ENCODE peak calls at places on chromosome 21, in four cellular contexts. E, Y, U and W are unnamed samples.

GRCh38 chr21:38925923-38926322 is 120.2 kb downstream of the ETS2 start:
- DNase-seq in E (peak; percentile 89), Y (peak; percentile 58), U (peak; percentile 39), W (no peak)

GRCh38 chr21:27885296-27885711 is 918.4 kb upstream of the ADAMTS5 start:
- DNase-seq in E (no peak), Y (no peak), U (no peak), W (no peak)

GRCh38 chr21:27320868-27321267 is 354.0 kb upstream of the ADAMTS5 start:
- DNase-seq in E (no peak), Y (no peak), U (no peak), W (no peak)

GRCh38 chr21:27805696-27806095 is 838.8 kb upstream of the ADAMTS5 start:
- DNase-seq in E (no peak), Y (no peak), U (no peak), W (peak; percentile 41)

GRCh38 chr21:44901391-44902074 is 19.2 kb downstream of the ITGB2 start:
- DNase-seq in E (no peak), Y (no peak), U (no peak), W (no peak)

GRCh38 chr21:33011462-33011861 is 14.3 kb upstream of the OLIG2 start:
- DNase-seq in E (peak; percentile 75), Y (no peak), U (no peak), W (no peak)

GRCh38 chr21:19767546-19767945 is 1230.7 kb upstream of the NCAM2 start:
- DNase-seq in E (no peak), Y (no peak), U (no peak), W (no peak)

GRCh38 chr21:16084776-16085364 is 355.1 kb downstream of the USP25 start:
- DNase-seq in E (peak; percentile 70), Y (peak; percentile 46), U (peak; percentile 63), W (peak; percentile 93)

GRCh38 chr21:15352009-15352408 is 287.2 kb upstream of the NRIP1 start:
- DNase-seq in E (no peak), Y (no peak), U (no peak), W (no peak)

GRCh38 chr21:36976228-36976627 is 9.8 kb upstream of the HLCS start:
- DNase-seq in E (no peak), Y (no peak), U (no peak), W (no peak)

GRCh38 chr21:36981977-36982700 is 15.7 kb upstream of the HLCS start:
- DNase-seq in E (no peak), Y (no peak), U (no peak), W (no peak)

GRCh38 chr21:36976882-36977651 is 10.6 kb upstream of the HLCS start:
- DNase-seq in E (peak; percentile 75), Y (no peak), U (no peak), W (peak; percentile 76)

GRCh38 chr21:36981049-36981391 is 14.6 kb upstream of the HLCS start:
- DNase-seq in E (no peak), Y (no peak), U (no peak), W (no peak)

GRCh38 chr21:36980280-36981048 is 14.0 kb upstream of the HLCS start:
- DNase-seq in E (no peak), Y (peak; percentile 21), U (peak; percentile 11), W (no peak)
- H3K4me3 ChIP-seq in E (peak overlapping the region; percentile 22), Y (peak overlapping the region; percentile 67), U (peak overlapping the region; percentile 73), W (no peak overlapping the region)

GRCh38 chr21:43211085-43212071 is 42.6 kb downstream of the CRYAA start:
- DNase-seq in E (no peak), Y (peak; percentile 53), U (no peak), W (no peak)
- TF ChIP-seq CTCF in E (peak; percentile 12), Y (peak; percentile 64), U (no peak), W (no peak)

GRCh38 chr21:41407541-41408460 is 18.2 kb upstream of the MX1 start:
- DNase-seq in E (no peak), Y (no peak), U (no peak), W (no peak)
- H3K4me3 ChIP-seq in E (no peak overlapping the region), Y (no peak overlapping the region), U (no peak overlapping the region), W (no peak overlapping the region)

DNA sequence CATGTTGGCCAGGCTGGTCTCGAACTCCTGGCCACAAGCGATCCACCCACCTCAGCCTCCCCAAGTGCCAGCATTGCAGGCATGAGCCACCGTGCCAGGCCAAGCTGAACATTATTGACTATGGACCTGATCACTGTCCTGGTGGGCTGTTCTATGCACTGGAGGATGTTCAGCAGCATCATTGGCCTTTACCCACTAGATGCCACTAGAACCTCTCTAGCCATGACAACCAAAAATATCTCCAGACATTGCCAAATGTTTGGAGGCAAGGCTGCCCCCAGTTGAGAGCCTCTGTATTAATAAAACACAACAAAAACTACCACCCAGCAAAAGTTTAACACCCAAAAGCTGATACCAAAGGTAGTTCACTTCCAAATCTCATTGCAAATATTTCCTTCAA is 110.8 kb upstream of the SOD1 start:
- DNase-seq in E (no peak), Y (no peak), U (no peak), W (no peak)
- TF ChIP-seq CTCF in E (no peak), Y (no peak), U (no peak), W (no peak)

GRCh38 chr21:34881894-34882371 is 167.2 kb downstream of the RUNX1 start:
- DNase-seq in E (peak; percentile 92), Y (no peak), U (no peak), W (no peak)
- H3K4me3 ChIP-seq in E (peak overlapping the region; percentile 32), Y (no peak overlapping the region), U (no peak overlapping the region), W (no peak overlapping the region)